ENCODE peak calls at places on chromosomes 6 and 20, in ten cellular contexts. Q, M, P, S, W, I, G, L, Y and C are unnamed samples.

GRCh38 chr6:83985308-83985713 is 48.3 kb upstream of the MRAP2 start:
- DNase-seq in Q (no peak), M (no peak), P (no peak), S (no peak), W (no peak), I (no peak), G (no peak), L (no peak), Y (no peak), C (no peak)

GRCh38 chr6:5606546-5606945 is 345.2 kb downstream of the FARS2 start:
- DNase-seq in Q (no peak), M (peak; percentile 5), P (no peak), S (peak; percentile 59), W (no peak), I (no peak), G (no peak), L (no peak), Y (no peak), C (no peak)

GRCh38 chr6:157645201-157645795 is 177.7 kb upstream of the SNX9 start:
- DNase-seq in Q (no peak), M (no peak), P (no peak), S (no peak), W (no peak), I (no peak), G (no peak), L (no peak), Y (no peak), C (no peak)

GRCh38 chr6:118775381-118775780 is 118.6 kb upstream of the ASF1A start:
- DNase-seq in Q (no peak), M (no peak), P (no peak), S (no peak), W (no peak), I (no peak), G (no peak), L (no peak), Y (no peak), C (no peak)

GRCh38 chr6:44008821-44009370 is 118.4 kb downstream of the MRPL14 start:
- DNase-seq in Q (no peak), M (no peak), P (no peak), S (no peak), W (no peak), I (no peak), G (no peak), L (no peak), Y (no peak), C (no peak)

GRCh38 chr6:17349437-17349836 is 44.0 kb upstream of the CAP2 start:
- DNase-seq in Q (no peak), M (no peak), P (peak; percentile 28), S (no peak), W (no peak), I (peak; percentile 21), G (no peak), L (no peak), Y (peak; percentile 48), C (no peak)

GRCh38 chr6:128161839-128162238 is 261.0 kb upstream of the THEMIS start:
- DNase-seq in Q (no peak), M (no peak), P (no peak), S (no peak), W (no peak), I (no peak), G (no peak), L (no peak), Y (no peak), C (no peak)

GRCh38 chr6:139378882-139379341 is 4.5 kb upstream of the CITED2 start:
- DNase-seq in Q (no peak), M (no peak), P (peak; percentile 26), S (no peak), W (no peak), I (no peak), G (no peak), L (no peak), Y (peak; percentile 57), C (no peak)

GRCh38 chr6:3631862-3632261 is 119.7 kb downstream of the PXDC1 start:
- DNase-seq in Q (no peak), M (no peak), P (no peak), S (no peak), W (no peak), I (no peak), G (no peak), L (no peak), Y (no peak), C (no peak)

GRCh38 chr6:124203812-124204167 is 400.1 kb downstream of the NKAIN2 start:
- DNase-seq in Q (no peak), M (no peak), P (no peak), S (no peak), W (no peak), I (no peak), G (no peak), L (no peak), Y (no peak), C (no peak)

GRCh38 chr6:128456510-128457244 is 63.7 kb downstream of the PTPRK start:
- DNase-seq in Q (peak; percentile 18), M (no peak), P (no peak), S (no peak), W (no peak), I (no peak), G (no peak), L (no peak), Y (no peak), C (no peak)

GRCh38 chr20:43571771-43572170 is 12.9 kb downstream of the SGK2 start:
- DNase-seq in Q (no peak), M (no peak), P (no peak), S (no peak), W (no peak), I (no peak), G (no peak), L (no peak), Y (no peak), C (no peak)

GRCh38 chr6:56620229-56620868 is 22.3 kb downstream of the DST start:
- DNase-seq in Q (no peak), M (no peak), P (no peak), S (no peak), W (no peak), I (no peak), G (no peak), L (no peak), Y (no peak), C (no peak)

GRCh38 chr6:44217332-44218143 is 812 bp downstream of the MYMX start:
- DNase-seq in Q (no peak), M (peak; percentile 16), P (no peak), S (no peak), W (peak; percentile 34), I (no peak), G (no peak), L (no peak), Y (no peak), C (no peak)

GRCh38 chr20:61218886-61219480 is 33.1 kb upstream of the CDH4 start:
- DNase-seq in Q (no peak), M (no peak), P (no peak), S (no peak), W (no peak), I (peak; percentile 18), G (no peak), L (no peak), Y (peak; percentile 56), C (peak; percentile 42)

GRCh38 chr6:11744753-11745152 is 33.9 kb downstream of the ADTRP start:
- DNase-seq in Q (peak; percentile 75), M (no peak), P (no peak), S (no peak), W (no peak), I (peak; percentile 96), G (no peak), L (no peak), Y (peak; percentile 21), C (peak; percentile 39)

GRCh38 chr6:36791085-36791484 is 48.2 kb downstream of the CPNE5 start:
- DNase-seq in Q (no peak), M (no peak), P (no peak), S (no peak), W (no peak), I (no peak), G (no peak), L (no peak), Y (no peak), C (no peak)